ENCODE peak calls at places on chromosomes 11 and 22, in eight cellular contexts. One of them, this sample, is unnamed.

GRCh38 chr11:1398506-1399235 is 8.9 kb downstream of the BRSK2 start:
- DNase-seq in hippocampal formation: no peak
- DNase-seq in activated T-cell treated with anti-CD3 and anti-CD28 coated beads, Interleukin-2, amount 50 U/mL, for 72 hours: no peak
- DNase-seq in heart right ventricle: no peak
- DNase-seq in AG10803: no peak
- DNase-seq in T follicular helper cell: no peak
- DNase-seq in stimulated activated CD4-positive, alpha-beta T cell treated with anti-CD3 and anti-CD28 coated beads, TNF-alpha, amount 100 ng/mL, for 1 hour: no peak
- DNase-seq in DMS53: no peak
- DNase-seq in this sample: no peak

GRCh38 chr11:116062129-116062525 is 557.9 kb upstream of the CADM1 start:
- DNase-seq in heart right ventricle: no peak
- DNase-seq in T follicular helper cell: no peak
- DNase-seq in DMS53: peak
- DNase-seq in stimulated activated CD4-positive, alpha-beta T cell treated with anti-CD3 and anti-CD28 coated beads, TNF-alpha, amount 100 ng/mL, for 1 hour: no peak
- DNase-seq in hippocampal formation: no peak
- DNase-seq in AG10803: no peak
- DNase-seq in activated T-cell treated with anti-CD3 and anti-CD28 coated beads, Interleukin-2, amount 50 U/mL, for 72 hours: no peak
- DNase-seq in this sample: no peak

GRCh38 chr11:3130269-3131071 is 34.6 kb downstream of the OSBPL5 start:
- DNase-seq in activated T-cell treated with anti-CD3 and anti-CD28 coated beads, Interleukin-2, amount 50 U/mL, for 72 hours: no peak
- DNase-seq in T follicular helper cell: no peak
- DNase-seq in AG10803: no peak
- DNase-seq in hippocampal formation: no peak
- DNase-seq in DMS53: peak
- DNase-seq in heart right ventricle: no peak
- DNase-seq in stimulated activated CD4-positive, alpha-beta T cell treated with anti-CD3 and anti-CD28 coated beads, TNF-alpha, amount 100 ng/mL, for 1 hour: no peak
- DNase-seq in this sample: no peak

GRCh38 chr22:42313804-42314581 is 43.5 kb upstream of the TCF20 start:
- DNase-seq in activated T-cell treated with anti-CD3 and anti-CD28 coated beads, Interleukin-2, amount 50 U/mL, for 72 hours: peak
- DNase-seq in hippocampal formation: peak
- DNase-seq in AG10803: no peak
- DNase-seq in DMS53: peak
- DNase-seq in T follicular helper cell: no peak
- DNase-seq in stimulated activated CD4-positive, alpha-beta T cell treated with anti-CD3 and anti-CD28 coated beads, TNF-alpha, amount 100 ng/mL, for 1 hour: no peak
- DNase-seq in heart right ventricle: no peak
- DNase-seq in this sample: peak

GRCh38 chr11:62433141-62433543 is 14.3 kb downstream of the SCGB1A1 start:
- DNase-seq in AG10803: no peak
- DNase-seq in hippocampal formation: no peak
- DNase-seq in DMS53: no peak
- DNase-seq in T follicular helper cell: no peak
- DNase-seq in activated T-cell treated with anti-CD3 and anti-CD28 coated beads, Interleukin-2, amount 50 U/mL, for 72 hours: no peak
- DNase-seq in stimulated activated CD4-positive, alpha-beta T cell treated with anti-CD3 and anti-CD28 coated beads, TNF-alpha, amount 100 ng/mL, for 1 hour: no peak
- DNase-seq in heart right ventricle: no peak
- DNase-seq in this sample: no peak

GRCh38 chr11:23236846-23237550 is 376.7 kb upstream of the CCDC179 start:
- DNase-seq in DMS53: no peak
- DNase-seq in T follicular helper cell: no peak
- DNase-seq in heart right ventricle: no peak
- DNase-seq in activated T-cell treated with anti-CD3 and anti-CD28 coated beads, Interleukin-2, amount 50 U/mL, for 72 hours: no peak
- DNase-seq in stimulated activated CD4-positive, alpha-beta T cell treated with anti-CD3 and anti-CD28 coated beads, TNF-alpha, amount 100 ng/mL, for 1 hour: no peak
- DNase-seq in AG10803: peak
- DNase-seq in hippocampal formation: no peak
- DNase-seq in this sample: no peak

GRCh38 chr22:22552630-22553029 is 6.4 kb downstream of the PRAME start:
- DNase-seq in T follicular helper cell: no peak
- DNase-seq in hippocampal formation: no peak
- DNase-seq in activated T-cell treated with anti-CD3 and anti-CD28 coated beads, Interleukin-2, amount 50 U/mL, for 72 hours: no peak
- DNase-seq in DMS53: no peak
- DNase-seq in AG10803: no peak
- DNase-seq in heart right ventricle: no peak
- DNase-seq in stimulated activated CD4-positive, alpha-beta T cell treated with anti-CD3 and anti-CD28 coated beads, TNF-alpha, amount 100 ng/mL, for 1 hour: no peak
- DNase-seq in this sample: no peak

GRCh38 chr11:27497284-27497866 is 9.2 kb downstream of the LIN7C start:
- DNase-seq in DMS53: peak
- DNase-seq in AG10803: peak
- DNase-seq in stimulated activated CD4-positive, alpha-beta T cell treated with anti-CD3 and anti-CD28 coated beads, TNF-alpha, amount 100 ng/mL, for 1 hour: no peak
- DNase-seq in hippocampal formation: no peak
- DNase-seq in heart right ventricle: no peak
- DNase-seq in activated T-cell treated with anti-CD3 and anti-CD28 coated beads, Interleukin-2, amount 50 U/mL, for 72 hours: no peak
- DNase-seq in T follicular helper cell: no peak
- DNase-seq in this sample: no peak

GRCh38 chr22:26656896-26657851 is at the start of gene MIAT:
- DNase-seq in hippocampal formation: peak
- DNase-seq in AG10803: no peak
- DNase-seq in DMS53: peak
- DNase-seq in heart right ventricle: no peak
- DNase-seq in T follicular helper cell: peak
- DNase-seq in stimulated activated CD4-positive, alpha-beta T cell treated with anti-CD3 and anti-CD28 coated beads, TNF-alpha, amount 100 ng/mL, for 1 hour: no peak
- DNase-seq in activated T-cell treated with anti-CD3 and anti-CD28 coated beads, Interleukin-2, amount 50 U/mL, for 72 hours: peak
- DNase-seq in this sample: peak

GRCh38 chr22:40400173-40400572 is 29.8 kb downstream of the SGSM3 start:
- DNase-seq in activated T-cell treated with anti-CD3 and anti-CD28 coated beads, Interleukin-2, amount 50 U/mL, for 72 hours: peak
- DNase-seq in heart right ventricle: no peak
- DNase-seq in DMS53: no peak
- DNase-seq in T follicular helper cell: peak
- DNase-seq in hippocampal formation: no peak
- DNase-seq in AG10803: no peak
- DNase-seq in stimulated activated CD4-positive, alpha-beta T cell treated with anti-CD3 and anti-CD28 coated beads, TNF-alpha, amount 100 ng/mL, for 1 hour: no peak
- DNase-seq in this sample: peak

GRCh38 chr11:57513911-57514537 is 1.5 kb downstream of the SLC43A1 start:
- DNase-seq in heart right ventricle: peak
- DNase-seq in AG10803: peak
- DNase-seq in stimulated activated CD4-positive, alpha-beta T cell treated with anti-CD3 and anti-CD28 coated beads, TNF-alpha, amount 100 ng/mL, for 1 hour: no peak
- DNase-seq in activated T-cell treated with anti-CD3 and anti-CD28 coated beads, Interleukin-2, amount 50 U/mL, for 72 hours: peak
- DNase-seq in hippocampal formation: no peak
- DNase-seq in T follicular helper cell: no peak
- DNase-seq in DMS53: peak
- DNase-seq in this sample: peak

GRCh38 chr11:86487670-86488069 is 113.0 kb downstream of the CCDC81 start:
- DNase-seq in hippocampal formation: no peak
- DNase-seq in T follicular helper cell: no peak
- DNase-seq in DMS53: no peak
- DNase-seq in stimulated activated CD4-positive, alpha-beta T cell treated with anti-CD3 and anti-CD28 coated beads, TNF-alpha, amount 100 ng/mL, for 1 hour: no peak
- DNase-seq in activated T-cell treated with anti-CD3 and anti-CD28 coated beads, Interleukin-2, amount 50 U/mL, for 72 hours: no peak
- DNase-seq in heart right ventricle: no peak
- DNase-seq in AG10803: no peak
- DNase-seq in this sample: no peak

GRCh38 chr11:12159351-12160099 is 49.1 kb downstream of the MICAL2 start:
- DNase-seq in AG10803: peak
- DNase-seq in heart right ventricle: no peak
- DNase-seq in DMS53: no peak
- DNase-seq in activated T-cell treated with anti-CD3 and anti-CD28 coated beads, Interleukin-2, amount 50 U/mL, for 72 hours: no peak
- DNase-seq in hippocampal formation: peak
- DNase-seq in T follicular helper cell: no peak
- DNase-seq in stimulated activated CD4-positive, alpha-beta T cell treated with anti-CD3 and anti-CD28 coated beads, TNF-alpha, amount 100 ng/mL, for 1 hour: no peak
- DNase-seq in this sample: no peak

GRCh38 chr11:95584180-95584579 is 205.4 kb downstream of the FAM76B start:
- DNase-seq in AG10803: peak
- DNase-seq in activated T-cell treated with anti-CD3 and anti-CD28 coated beads, Interleukin-2, amount 50 U/mL, for 72 hours: no peak
- DNase-seq in hippocampal formation: no peak
- DNase-seq in heart right ventricle: no peak
- DNase-seq in DMS53: no peak
- DNase-seq in T follicular helper cell: no peak
- DNase-seq in stimulated activated CD4-positive, alpha-beta T cell treated with anti-CD3 and anti-CD28 coated beads, TNF-alpha, amount 100 ng/mL, for 1 hour: no peak
- DNase-seq in this sample: no peak

GRCh38 chr22:21945453-21946261 is 7.0 kb downstream of the PPM1F start:
- DNase-seq in hippocampal formation: peak
- DNase-seq in activated T-cell treated with anti-CD3 and anti-CD28 coated beads, Interleukin-2, amount 50 U/mL, for 72 hours: no peak
- DNase-seq in DMS53: no peak
- DNase-seq in stimulated activated CD4-positive, alpha-beta T cell treated with anti-CD3 and anti-CD28 coated beads, TNF-alpha, amount 100 ng/mL, for 1 hour: no peak
- DNase-seq in AG10803: no peak
- DNase-seq in heart right ventricle: no peak
- DNase-seq in T follicular helper cell: no peak
- DNase-seq in this sample: no peak

GRCh38 chr11:68150029-68150428 is 28.8 kb upstream of the CHKA start:
- DNase-seq in hippocampal formation: no peak
- DNase-seq in AG10803: no peak
- DNase-seq in stimulated activated CD4-positive, alpha-beta T cell treated with anti-CD3 and anti-CD28 coated beads, TNF-alpha, amount 100 ng/mL, for 1 hour: no peak
- DNase-seq in activated T-cell treated with anti-CD3 and anti-CD28 coated beads, Interleukin-2, amount 50 U/mL, for 72 hours: no peak
- DNase-seq in DMS53: no peak
- DNase-seq in T follicular helper cell: no peak
- DNase-seq in heart right ventricle: no peak
- DNase-seq in this sample: no peak

GRCh38 chr11:122751298-122752070 is 86.8 kb upstream of the CRTAM start:
- DNase-seq in activated T-cell treated with anti-CD3 and anti-CD28 coated beads, Interleukin-2, amount 50 U/mL, for 72 hours: no peak
- DNase-seq in AG10803: peak
- DNase-seq in DMS53: no peak
- DNase-seq in heart right ventricle: no peak
- DNase-seq in T follicular helper cell: no peak
- DNase-seq in hippocampal formation: no peak
- DNase-seq in stimulated activated CD4-positive, alpha-beta T cell treated with anti-CD3 and anti-CD28 coated beads, TNF-alpha, amount 100 ng/mL, for 1 hour: no peak
- DNase-seq in this sample: no peak

GRCh38 chr11:80197155-80197554 is 756.3 kb upstream of the TENM4 start:
- DNase-seq in activated T-cell treated with anti-CD3 and anti-CD28 coated beads, Interleukin-2, amount 50 U/mL, for 72 hours: no peak
- DNase-seq in AG10803: no peak
- DNase-seq in DMS53: no peak
- DNase-seq in T follicular helper cell: no peak
- DNase-seq in stimulated activated CD4-positive, alpha-beta T cell treated with anti-CD3 and anti-CD28 coated beads, TNF-alpha, amount 100 ng/mL, for 1 hour: no peak
- DNase-seq in heart right ventricle: no peak
- DNase-seq in hippocampal formation: no peak
- DNase-seq in this sample: no peak

GRCh38 chr22:20319041-20319744 is 667 bp downstream of the DGCR6L start:
- DNase-seq in activated T-cell treated with anti-CD3 and anti-CD28 coated beads, Interleukin-2, amount 50 U/mL, for 72 hours: no peak
- DNase-seq in hippocampal formation: no peak
- DNase-seq in stimulated activated CD4-positive, alpha-beta T cell treated with anti-CD3 and anti-CD28 coated beads, TNF-alpha, amount 100 ng/mL, for 1 hour: no peak
- DNase-seq in T follicular helper cell: no peak
- DNase-seq in DMS53: peak
- DNase-seq in heart right ventricle: no peak
- DNase-seq in AG10803: no peak
- DNase-seq in this sample: no peak

GRCh38 chr11:123461164-123461563 is 31.1 kb downstream of the GRAMD1B start:
- DNase-seq in hippocampal formation: no peak
- DNase-seq in T follicular helper cell: no peak
- DNase-seq in heart right ventricle: peak
- DNase-seq in DMS53: no peak
- DNase-seq in activated T-cell treated with anti-CD3 and anti-CD28 coated beads, Interleukin-2, amount 50 U/mL, for 72 hours: no peak
- DNase-seq in AG10803: peak
- DNase-seq in stimulated activated CD4-positive, alpha-beta T cell treated with anti-CD3 and anti-CD28 coated beads, TNF-alpha, amount 100 ng/mL, for 1 hour: no peak
- DNase-seq in this sample: no peak

GRCh38 chr11:12723410-12724297 is 49.4 kb downstream of the TEAD1 start:
- DNase-seq in heart right ventricle: no peak
- DNase-seq in T follicular helper cell: no peak
- DNase-seq in DMS53: peak
- DNase-seq in AG10803: no peak
- DNase-seq in activated T-cell treated with anti-CD3 and anti-CD28 coated beads, Interleukin-2, amount 50 U/mL, for 72 hours: no peak
- DNase-seq in hippocampal formation: no peak
- DNase-seq in stimulated activated CD4-positive, alpha-beta T cell treated with anti-CD3 and anti-CD28 coated beads, TNF-alpha, amount 100 ng/mL, for 1 hour: no peak
- DNase-seq in this sample: no peak

GRCh38 chr11:35619754-35620640 is 1.7 kb downstream of the FJX1 start:
- DNase-seq in hippocampal formation: peak
- DNase-seq in DMS53: peak
- DNase-seq in AG10803: no peak
- DNase-seq in activated T-cell treated with anti-CD3 and anti-CD28 coated beads, Interleukin-2, amount 50 U/mL, for 72 hours: peak
- DNase-seq in heart right ventricle: peak
- DNase-seq in stimulated activated CD4-positive, alpha-beta T cell treated with anti-CD3 and anti-CD28 coated beads, TNF-alpha, amount 100 ng/mL, for 1 hour: no peak
- DNase-seq in T follicular helper cell: no peak
- DNase-seq in this sample: peak

GRCh38 chr11:76159303-76159937 is 46.9 kb downstream of the WNT11 start:
- DNase-seq in stimulated activated CD4-positive, alpha-beta T cell treated with anti-CD3 and anti-CD28 coated beads, TNF-alpha, amount 100 ng/mL, for 1 hour: no peak
- DNase-seq in T follicular helper cell: no peak
- DNase-seq in activated T-cell treated with anti-CD3 and anti-CD28 coated beads, Interleukin-2, amount 50 U/mL, for 72 hours: no peak
- DNase-seq in DMS53: no peak
- DNase-seq in heart right ventricle: no peak
- DNase-seq in hippocampal formation: no peak
- DNase-seq in AG10803: no peak
- DNase-seq in this sample: no peak

GRCh38 chr22:49373801-49374226 is 453.9 kb downstream of the BRD1 start:
- DNase-seq in heart right ventricle: no peak
- DNase-seq in hippocampal formation: no peak
- DNase-seq in activated T-cell treated with anti-CD3 and anti-CD28 coated beads, Interleukin-2, amount 50 U/mL, for 72 hours: no peak
- DNase-seq in stimulated activated CD4-positive, alpha-beta T cell treated with anti-CD3 and anti-CD28 coated beads, TNF-alpha, amount 100 ng/mL, for 1 hour: no peak
- DNase-seq in DMS53: no peak
- DNase-seq in T follicular helper cell: no peak
- DNase-seq in AG10803: no peak
- DNase-seq in this sample: no peak

GRCh38 chr11:66363805-66364535 is 7.6 kb downstream of the SLC29A2 start:
- DNase-seq in stimulated activated CD4-positive, alpha-beta T cell treated with anti-CD3 and anti-CD28 coated beads, TNF-alpha, amount 100 ng/mL, for 1 hour: no peak
- DNase-seq in DMS53: peak
- DNase-seq in activated T-cell treated with anti-CD3 and anti-CD28 coated beads, Interleukin-2, amount 50 U/mL, for 72 hours: peak
- DNase-seq in heart right ventricle: no peak
- DNase-seq in T follicular helper cell: peak
- DNase-seq in AG10803: no peak
- DNase-seq in hippocampal formation: no peak
- DNase-seq in this sample: peak

GRCh38 chr22:39232806-39233735 is 11.7 kb downstream of the PDGFB start:
- DNase-seq in heart right ventricle: no peak
- DNase-seq in stimulated activated CD4-positive, alpha-beta T cell treated with anti-CD3 and anti-CD28 coated beads, TNF-alpha, amount 100 ng/mL, for 1 hour: no peak
- DNase-seq in hippocampal formation: no peak
- DNase-seq in AG10803: no peak
- DNase-seq in DMS53: no peak
- DNase-seq in T follicular helper cell: no peak
- DNase-seq in activated T-cell treated with anti-CD3 and anti-CD28 coated beads, Interleukin-2, amount 50 U/mL, for 72 hours: no peak
- DNase-seq in this sample: no peak

GRCh38 chr11:3380706-3381570 is 2.0 kb upstream of the ZNF195 start:
- DNase-seq in AG10803: peak
- DNase-seq in T follicular helper cell: no peak
- DNase-seq in stimulated activated CD4-positive, alpha-beta T cell treated with anti-CD3 and anti-CD28 coated beads, TNF-alpha, amount 100 ng/mL, for 1 hour: no peak
- DNase-seq in heart right ventricle: no peak
- DNase-seq in DMS53: no peak
- DNase-seq in hippocampal formation: no peak
- DNase-seq in activated T-cell treated with anti-CD3 and anti-CD28 coated beads, Interleukin-2, amount 50 U/mL, for 72 hours: no peak
- DNase-seq in this sample: no peak

GRCh38 chr11:20368441-20368840 is 4.9 kb downstream of the HTATIP2 start:
- DNase-seq in T follicular helper cell: no peak
- DNase-seq in DMS53: peak
- DNase-seq in activated T-cell treated with anti-CD3 and anti-CD28 coated beads, Interleukin-2, amount 50 U/mL, for 72 hours: no peak
- DNase-seq in hippocampal formation: no peak
- DNase-seq in heart right ventricle: no peak
- DNase-seq in AG10803: no peak
- DNase-seq in stimulated activated CD4-positive, alpha-beta T cell treated with anti-CD3 and anti-CD28 coated beads, TNF-alpha, amount 100 ng/mL, for 1 hour: no peak
- DNase-seq in this sample: no peak

This sample was measured in stimulated activated naive CD8-positive, alpha-beta T cell treated with anti-CD3 and anti-CD28 coated beads, Interleukin-15, Interleukin-2, amounts not matched to agents 100 U/mL and 50 U/mL, for 24 hours.